ENCODE peak calls at places on chromosomes 6 and 20, in seven cellular contexts. E is progenitor cell of endocrine pancreas, A is lower lobe of right lung, B is heart left ventricle, G is brain microvascular endothelial cell, I is HFF-Myc, M is glutamatergic neuron. V is an unnamed sample.

GRCh38 chr6:26363882-26364825 is 844 bp upstream of the BTN3A2 start:
- DNase-seq in E (no peak), A (no peak), B (no peak), G (peak; percentile 24), I (no peak), M (no peak), V (no peak)

GRCh38 chr20:46037036-46037435 is 8.0 kb downstream of the SLC12A5 start:
- DNase-seq in E (no peak), A (no peak), B (peak; percentile 19), G (no peak), I (no peak), M (no peak), V (no peak)

GRCh38 chr6:100144991-100145390 is 151.0 kb upstream of the MCHR2 start:
- DNase-seq in E (no peak), A (no peak), B (no peak), G (no peak), I (no peak), M (no peak), V (no peak)

GRCh38 chr6:101847690-101848089 is 454.2 kb downstream of the GRIK2 start:
- DNase-seq in E (no peak), A (no peak), B (no peak), G (no peak), I (no peak), M (no peak), V (no peak)

GRCh38 chr6:70734381-70734780 is 66.7 kb downstream of the SMAP1 start:
- DNase-seq in E (no peak), A (no peak), B (no peak), G (no peak), I (no peak), M (no peak), V (no peak)

GRCh38 chr6:99492137-99492536 is 23.1 kb downstream of the USP45 start:
- DNase-seq in E (no peak), A (no peak), B (no peak), G (no peak), I (no peak), M (no peak), V (no peak)

GRCh38 chr6:42278131-42278853 is 60.6 kb upstream of the MRPS10 start:
- DNase-seq in E (no peak), A (no peak), B (no peak), G (no peak), I (no peak), M (no peak), V (no peak)

GRCh38 chr6:14828146-14828705 is 417.6 kb upstream of the JARID2 start:
- DNase-seq in E (no peak), A (no peak), B (no peak), G (no peak), I (no peak), M (no peak), V (no peak)

GRCh38 chr6:112691289-112691688 is 344.2 kb downstream of the RFPL4B start:
- DNase-seq in E (no peak), A (no peak), B (no peak), G (peak; percentile 79), I (no peak), M (no peak), V (no peak)

GRCh38 chr6:104843196-104843595 is 16.5 kb downstream of the HACE1 start:
- DNase-seq in E (no peak), A (no peak), B (no peak), G (no peak), I (no peak), M (no peak), V (no peak)

GRCh38 chr6:166754218-166755030 is 127.4 kb upstream of the RPS6KA2 start:
- DNase-seq in E (no peak), A (no peak), B (no peak), G (no peak), I (no peak), M (no peak), V (no peak)

GRCh38 chr20:21104921-21105320 is 1.2 kb downstream of the LINC00237 start:
- DNase-seq in E (no peak), A (no peak), B (no peak), G (no peak), I (no peak), M (no peak), V (peak; percentile 26)

DNA sequence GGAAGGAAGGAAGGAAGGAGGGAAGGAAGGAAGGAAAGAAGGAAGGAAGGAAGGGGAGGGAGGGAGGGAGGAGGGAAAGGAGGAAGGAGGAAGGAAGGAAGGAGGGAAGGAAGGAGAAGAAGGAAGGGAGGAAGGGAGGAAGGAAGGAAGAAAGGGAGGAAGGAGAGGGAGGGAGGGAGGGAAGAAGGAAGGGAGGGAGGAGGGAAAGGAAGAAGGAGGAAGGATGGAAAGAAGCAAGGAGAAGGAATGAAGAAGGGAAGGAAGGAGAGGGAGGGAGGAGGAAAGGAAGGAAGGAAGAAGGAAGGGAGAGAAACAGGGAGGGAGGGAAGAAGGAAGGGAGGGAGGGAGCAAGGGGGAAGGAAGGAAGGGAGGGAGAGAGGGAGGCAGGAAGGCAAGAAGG is 204.9 kb downstream of the PHACTR1 start:
- DNase-seq in E (no peak), A (no peak), B (no peak), G (no peak), I (no peak), M (no peak), V (no peak)
- TF ChIP-seq CTCF in E (no peak), A (no peak), B (no peak), G (no peak), I (no peak), M (no peak), V (no peak)

GRCh38 chr20:2873010-2873746 is at the start of gene PTPRA:
- DNase-seq in E (peak; percentile 85), A (peak; percentile 96), B (peak; percentile 96), G (peak; percentile 86), I (peak; percentile 67), M (peak; percentile 94), V (peak; percentile 96)

GRCh38 chr20:2871555-2872303 is 1.6 kb upstream of the PTPRA start:
- DNase-seq in E (no peak), A (no peak), B (no peak), G (no peak), I (no peak), M (no peak), V (no peak)

GRCh38 chr20:2873747-2874041 is 413 bp downstream of the PTPRA start:
- DNase-seq in E (peak; percentile 58), A (peak; percentile 66), B (peak; percentile 82), G (no peak), I (no peak), M (no peak), V (peak; percentile 79)

GRCh38 chr20:2871111-2871465 is 2.2 kb upstream of the PTPRA start:
- DNase-seq in E (no peak), A (no peak), B (no peak), G (no peak), I (peak; percentile 42), M (no peak), V (no peak)

DNA sequence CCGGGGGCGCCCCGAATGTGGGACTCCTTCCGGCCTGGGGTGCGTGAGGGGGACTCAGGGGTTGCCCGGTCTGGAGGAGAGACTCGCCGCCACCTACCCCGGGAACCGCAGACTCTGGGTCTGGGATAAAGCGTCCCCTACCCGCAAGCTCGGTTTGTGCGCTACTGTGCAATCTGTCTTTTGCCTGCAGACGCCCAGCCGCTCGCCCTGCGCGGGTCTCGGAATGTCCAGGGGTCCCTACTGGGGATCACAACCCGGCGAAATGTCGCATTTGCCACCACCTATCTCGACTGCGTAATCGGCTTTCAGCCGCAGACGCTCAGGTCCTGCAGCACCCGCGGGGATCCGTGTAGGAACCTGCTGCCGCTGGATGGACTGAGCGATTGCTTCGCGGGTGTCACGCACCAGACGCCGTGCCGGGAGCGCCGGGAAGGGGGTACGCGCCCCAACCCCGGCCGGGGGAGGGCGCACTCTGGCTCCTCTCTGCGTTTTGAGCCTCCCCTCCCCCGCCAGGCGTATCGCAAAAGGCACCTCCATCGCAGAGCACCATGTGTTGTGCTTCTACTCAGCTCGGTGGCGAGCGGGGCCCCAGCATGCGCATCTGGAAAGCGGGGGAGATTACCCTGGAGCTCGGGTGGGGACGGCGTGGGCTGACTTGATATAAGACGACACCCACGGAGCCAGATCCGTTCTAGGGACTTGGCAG is 824 bp upstream of the PTPRA start:
- DNase-seq in E (peak; percentile 41), A (peak; percentile 79), B (peak; percentile 83), G (peak; percentile 49), I (no peak), M (peak; percentile 72), V (peak; percentile 78)
- TF ChIP-seq CTCF in E (peak; percentile 23), A (peak; percentile 28), B (peak; percentile 46), G (peak; percentile 45), I (peak; percentile 48), M (peak; percentile 36), V (peak; percentile 70)

DNA sequence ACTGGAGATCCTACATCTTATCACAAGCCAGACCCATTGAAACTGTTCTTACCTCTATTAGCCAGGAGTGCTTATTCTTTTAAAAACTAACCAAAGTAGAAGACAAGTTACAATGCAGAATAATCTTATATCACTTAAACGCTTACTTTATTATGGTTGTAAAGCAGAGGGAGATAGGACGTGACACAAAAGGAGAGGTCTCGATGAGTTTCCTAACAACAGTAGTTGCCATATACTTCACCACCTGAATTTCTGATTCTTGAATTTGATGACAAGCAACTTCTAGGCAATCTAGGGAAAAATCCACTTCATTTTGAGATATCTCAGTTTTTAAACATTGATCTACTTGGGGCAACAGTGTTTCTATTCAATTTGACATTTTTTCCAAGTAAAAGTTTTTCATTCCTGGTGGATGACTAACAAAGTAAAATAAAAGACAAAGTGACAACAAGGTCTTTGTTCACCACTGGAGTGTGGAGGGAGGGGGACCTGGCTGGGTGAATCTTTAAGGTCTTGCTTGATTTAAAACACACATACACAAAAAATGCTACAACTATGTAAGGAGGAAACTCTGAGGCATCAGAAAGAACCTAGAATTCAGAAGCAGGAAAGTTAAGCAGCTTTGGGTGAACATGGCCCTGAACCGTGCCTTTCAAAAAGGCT is 110.9 kb downstream of the SMLR1 start:
- DNase-seq in E (no peak), A (no peak), B (no peak), G (peak; percentile 47), I (no peak), M (no peak), V (no peak)
- TF ChIP-seq CTCF in E (no peak), A (no peak), B (no peak), G (no peak), I (no peak), M (no peak), V (no peak)

GRCh38 chr6:40807484-40807883 is 220.3 kb upstream of the LRFN2 start:
- DNase-seq in E (no peak), A (no peak), B (no peak), G (no peak), I (no peak), M (no peak), V (no peak)

GRCh38 chr6:40806479-40806878 is 219.3 kb upstream of the LRFN2 start:
- DNase-seq in E (no peak), A (no peak), B (no peak), G (no peak), I (no peak), M (no peak), V (no peak)

GRCh38 chr6:40803897-40804702 is 216.9 kb upstream of the LRFN2 start:
- DNase-seq in E (no peak), A (no peak), B (no peak), G (no peak), I (no peak), M (no peak), V (no peak)

GRCh38 chr6:40804905-40805304 is 217.7 kb upstream of the LRFN2 start:
- DNase-seq in E (no peak), A (no peak), B (no peak), G (no peak), I (no peak), M (no peak), V (no peak)

GRCh38 chr6:40805336-40805735 is 218.2 kb upstream of the LRFN2 start:
- DNase-seq in E (no peak), A (no peak), B (no peak), G (no peak), I (no peak), M (no peak), V (no peak)
- TF ChIP-seq CTCF in E (no peak), A (no peak), B (no peak), G (no peak), I (no peak), M (no peak), V (no peak)

V was measured in GM13976.